ENCODE peak calls at places on chromosome 2, in six cellular contexts. K is cardiac fibroblast; X is amniotic stem cell; F is BE2C; M is globus pallidus; T is central memory CD4-positive, alpha-beta T cell. L is an unnamed sample.

GRCh38 chr2:220695397-220696279 is 876.5 kb downstream of the EPHA4 start:
- DNase-seq in K (no peak), T (no peak), X (no peak), M (no peak), F (no peak), L (no peak)

GRCh38 chr2:36423172-36423571 is 67.6 kb downstream of the CRIM1 start:
- DNase-seq in X (no peak), F (no peak), T (no peak), K (no peak), M (no peak), L (no peak)

GRCh38 chr2:162301151-162301804 is 17.2 kb downstream of the IFIH1 start:
- DNase-seq in M (peak; percentile 68), T (peak; percentile 50), F (peak; percentile 12), K (peak; percentile 84), X (peak; percentile 27), L (peak; percentile 69)

GRCh38 chr2:199452991-199453379 is 4.8 kb downstream of the SATB2 start:
- DNase-seq in M (no peak), K (no peak), T (no peak), F (no peak), X (no peak), L (no peak)

GRCh38 chr2:139790807-139791206 is 1010.6 kb upstream of the NXPH2 start:
- DNase-seq in X (no peak), M (peak; percentile 46), T (no peak), K (peak; percentile 33), F (no peak), L (no peak)

GRCh38 chr2:4635289-4635688 is 931.9 kb downstream of the DCDC2C start:
- DNase-seq in M (no peak), T (no peak), K (no peak), F (no peak), X (no peak), L (no peak)

GRCh38 chr2:161116463-161116960 is 43.7 kb upstream of the TANK start:
- DNase-seq in K (no peak), F (no peak), X (no peak), M (no peak), T (no peak), L (no peak)

GRCh38 chr2:173997779-173998178 is 32.6 kb upstream of the SP3 start:
- DNase-seq in K (no peak), F (no peak), X (no peak), M (no peak), T (no peak), L (peak; percentile 76)

GRCh38 chr2:20457027-20457426 is 10.2 kb downstream of the RHOB start:
- DNase-seq in F (no peak), M (no peak), T (no peak), K (peak; percentile 25), X (no peak), L (no peak)

GRCh38 chr2:178280261-178280852 is 86.0 kb downstream of the OSBPL6 start:
- DNase-seq in X (no peak), F (peak; percentile 26), K (peak; percentile 80), T (peak; percentile 28), M (no peak), L (peak; percentile 53)

GRCh38 chr2:242031481-242032019 is 162.0 kb downstream of the RTP5 start:
- DNase-seq in T (peak; percentile 80), M (no peak), K (peak; percentile 46), F (no peak), X (peak; percentile 38), L (no peak)

GRCh38 chr2:152835674-152836073 is 117.3 kb downstream of the ARL6IP6 start:
- DNase-seq in X (no peak), M (no peak), F (no peak), K (no peak), T (no peak), L (no peak)

GRCh38 chr2:227871375-227871788 is at the start of gene DAW1:
- DNase-seq in F (peak; percentile 69), T (peak; percentile 66), X (no peak), K (peak; percentile 76), M (no peak), L (no peak)

GRCh38 chr2:111522231-111522768 is 361.7 kb downstream of the ANAPC1 start:
- DNase-seq in F (no peak), X (no peak), M (no peak), T (no peak), K (peak; percentile 53), L (no peak)

GRCh38 chr2:62675062-62675461 is 30.5 kb upstream of the EHBP1 start:
- DNase-seq in F (no peak), K (no peak), T (no peak), X (no peak), M (no peak), L (no peak)

GRCh38 chr2:122531803-122532344 is 776.4 kb downstream of the TSN start:
- DNase-seq in K (no peak), F (peak; percentile 19), X (no peak), M (no peak), T (no peak), L (no peak)

GRCh38 chr2:66584011-66584410 is 149.1 kb downstream of the MEIS1 start:
- DNase-seq in X (no peak), T (no peak), M (no peak), K (no peak), F (no peak), L (no peak)

GRCh38 chr2:12293868-12294267 is 422.9 kb upstream of the TRIB2 start:
- DNase-seq in K (no peak), T (no peak), X (no peak), F (no peak), M (no peak), L (no peak)

L was measured in NCI-H1694.